ENCODE peak calls at places on chromosome 10, in four cellular contexts. P, U, B and D are unnamed samples.

GRCh38 chr10:125159486-125159931 is 854 bp downstream of the CTBP2 start:
- DNase-seq in U (no peak), P (no peak), B (no peak), D (peak)

GRCh38 chr10:44863344-44864041 is 47.6 kb upstream of the TMEM72 start:
- DNase-seq in U (no peak), B (no peak), P (no peak), D (no peak)

GRCh38 chr10:125823663-125824251 is 411 bp downstream of the BCCIP start:
- DNase-seq in U (no peak), P (no peak), B (no peak), D (no peak)

GRCh38 chr10:76020629-76021028 is 589.2 kb downstream of the LRMDA start:
- DNase-seq in B (no peak), U (no peak), P (no peak), D (no peak)

GRCh38 chr10:86374664-86375063 is 8.1 kb upstream of the GRID1 start:
- DNase-seq in U (no peak), B (no peak), P (no peak), D (no peak)

GRCh38 chr10:112053895-112054294 is 129.7 kb downstream of the GPAM start:
- DNase-seq in B (no peak), P (no peak), U (no peak), D (no peak)

GRCh38 chr10:46520941-46521340 is 35.5 kb downstream of the GPRIN2 start:
- DNase-seq in U (no peak), B (no peak), P (no peak), D (peak)

GRCh38 chr10:97991875-97992274 is 38.5 kb downstream of the CRTAC1 start:
- DNase-seq in U (no peak), B (no peak), P (no peak), D (no peak)

GRCh38 chr10:101000602-101000991 is 989 bp downstream of the LZTS2 start:
- DNase-seq in B (peak), U (no peak), P (no peak), D (no peak)

GRCh38 chr10:359093-359492 is 223.8 kb downstream of the ZMYND11 start:
- DNase-seq in U (no peak), B (no peak), P (no peak), D (no peak)

GRCh38 chr10:131901181-131901829 is 497 bp downstream of the PPP2R2D start:
- DNase-seq in U (no peak), P (peak), B (peak), D (peak)

GRCh38 chr10:61633665-61634064 is 29.1 kb upstream of the CABCOCO1 start:
- DNase-seq in U (no peak), B (no peak), P (no peak), D (no peak)

GRCh38 chr10:43384252-43385221 is 13.1 kb downstream of the FXYD4 start:
- DNase-seq in P (no peak), U (no peak), B (no peak), D (no peak)

GRCh38 chr10:3264178-3264867 is 91.7 kb upstream of the PITRM1 start:
- DNase-seq in U (no peak), P (no peak), B (no peak), D (no peak)